ENCODE peak calls at places on chromosomes 16 and 17, in eight cellular contexts. K is A549, U is lung, X is MM.1S, D is ovary, T is stomach, E is AG09309, I is fibroblast of pulmonary artery. W is an unnamed sample.
A peak's percentile ranks its signal among the peaks of the same experiment; 100 is the strongest.

GRCh38 chr17:46894024-46894423 is 28.9 kb upstream of the GOSR2 start:
- DNase-seq in K (no peak), U (no peak), X (no peak), D (no peak), T (no peak), E (no peak), I (no peak), W (no peak)

GRCh38 chr16:71883193-71883848 is 661 bp downstream of the ZNF821 start:
- DNase-seq in K (peak; percentile 31), U (peak; percentile 33), X (peak; percentile 47), D (peak; percentile 65), T (no peak), E (no peak), I (no peak), W (peak; percentile 13)

GRCh38 chr17:65035704-65036103 is 20.8 kb downstream of the GNA13 start:
- DNase-seq in K (no peak), U (no peak), X (no peak), D (no peak), T (no peak), E (no peak), I (no peak), W (no peak)

GRCh38 chr17:8572767-8573166 is 57.8 kb downstream of the MYH10 start:
- DNase-seq in K (no peak), U (no peak), X (no peak), D (no peak), T (no peak), E (no peak), I (peak; percentile 44), W (peak; percentile 35)

GRCh38 chr17:28574536-28574935 is 2.2 kb downstream of the ALDOC start:
- DNase-seq in K (peak; percentile 41), U (no peak), X (no peak), D (no peak), T (no peak), E (no peak), I (no peak), W (no peak)

GRCh38 chr17:38579934-38580333 is 25.8 kb downstream of the SRCIN1 start:
- DNase-seq in K (peak; percentile 68), U (no peak), X (peak; percentile 26), D (no peak), T (peak; percentile 34), E (no peak), I (peak; percentile 42), W (peak; percentile 9)

GRCh38 chr16:3348547-3349167 is 7.0 kb upstream of the OR2C1 start:
- DNase-seq in K (no peak), U (no peak), X (peak; percentile 96), D (no peak), T (no peak), E (no peak), I (no peak), W (no peak)

GRCh38 chr17:41624208-41625101 is at the start of gene KRT17:
- DNase-seq in K (no peak), U (no peak), X (no peak), D (no peak), T (no peak), E (no peak), I (no peak), W (no peak)

GRCh38 chr16:47732806-47733150 is 271.6 kb downstream of the PHKB start:
- DNase-seq in K (peak; percentile 19), U (no peak), X (no peak), D (no peak), T (no peak), E (peak; percentile 54), I (peak; percentile 83), W (peak; percentile 91)

GRCh38 chr17:58006924-58007780 is at the start of gene SRSF1:
- DNase-seq in K (peak; percentile 99), U (peak; percentile 96), X (peak; percentile 99), D (peak; percentile 97), T (peak; percentile 97), E (peak; percentile 88), I (peak; percentile 99), W (peak; percentile 98)

GRCh38 chr17:65495255-65496060 is 66.0 kb downstream of the AXIN2 start:
- DNase-seq in K (no peak), U (peak; percentile 47), X (peak; percentile 81), D (no peak), T (no peak), E (no peak), I (no peak), W (no peak)

GRCh38 chr17:73058022-73058421 is 34.5 kb downstream of the SLC39A11 start:
- DNase-seq in K (no peak), U (no peak), X (no peak), D (no peak), T (no peak), E (no peak), I (peak; percentile 17), W (peak; percentile 58)

GRCh38 chr16:59688006-59688405 is 953.9 kb upstream of the GOT2 start:
- DNase-seq in K (no peak), U (no peak), X (no peak), D (no peak), T (no peak), E (no peak), I (no peak), W (no peak)

GRCh38 chr17:63154586-63155244 is 188.7 kb downstream of the TANC2 start:
- DNase-seq in K (no peak), U (no peak), X (no peak), D (no peak), T (no peak), E (no peak), I (no peak), W (peak; percentile 50)

GRCh38 chr17:63153488-63153887 is 187.5 kb downstream of the TANC2 start:
- DNase-seq in K (no peak), U (no peak), X (no peak), D (no peak), T (no peak), E (no peak), I (no peak), W (no peak)

GRCh38 chr17:63151981-63152523 is 186.0 kb downstream of the TANC2 start:
- DNase-seq in K (no peak), U (no peak), X (no peak), D (no peak), T (no peak), E (no peak), I (peak; percentile 38), W (peak; percentile 34)

GRCh38 chr17:63150466-63150865 is 184.4 kb downstream of the TANC2 start:
- DNase-seq in K (no peak), U (no peak), X (no peak), D (no peak), T (no peak), E (no peak), I (no peak), W (peak; percentile 7)

DNA sequence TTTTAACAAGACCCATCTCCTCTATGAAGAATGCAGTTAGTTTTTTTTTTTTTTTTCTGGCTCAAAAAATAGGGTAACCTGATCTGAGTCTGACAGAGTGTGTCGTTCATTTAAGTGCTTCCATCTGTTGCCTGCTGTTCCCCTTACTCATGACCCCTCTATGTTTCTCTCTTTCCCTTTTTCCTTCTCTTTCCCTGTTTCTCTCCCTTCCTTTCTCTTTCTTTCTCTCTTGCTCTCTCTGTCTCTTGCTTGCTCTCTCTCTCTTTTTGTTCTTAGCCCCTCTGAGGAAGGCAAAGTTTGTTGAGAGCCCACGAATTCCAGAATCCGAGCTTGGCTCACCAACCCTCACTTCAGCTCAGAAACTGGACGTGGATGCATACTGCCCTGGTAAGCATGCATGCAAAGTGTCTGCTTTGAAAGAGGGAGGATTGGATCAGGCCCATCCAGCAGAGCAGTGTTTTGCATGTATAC is 185.0 kb downstream of the TANC2 start:
- DNase-seq in K (no peak), U (no peak), X (no peak), D (no peak), T (no peak), E (no peak), I (peak; percentile 23), W (peak; percentile 56)
- H3K4me3 ChIP-seq in K (no peak overlapping the region), U (no peak overlapping the region), X (no peak overlapping the region), D (no peak overlapping the region), T (no peak overlapping the region), E (no peak overlapping the region), I (no peak overlapping the region), W (no peak overlapping the region)

DNA sequence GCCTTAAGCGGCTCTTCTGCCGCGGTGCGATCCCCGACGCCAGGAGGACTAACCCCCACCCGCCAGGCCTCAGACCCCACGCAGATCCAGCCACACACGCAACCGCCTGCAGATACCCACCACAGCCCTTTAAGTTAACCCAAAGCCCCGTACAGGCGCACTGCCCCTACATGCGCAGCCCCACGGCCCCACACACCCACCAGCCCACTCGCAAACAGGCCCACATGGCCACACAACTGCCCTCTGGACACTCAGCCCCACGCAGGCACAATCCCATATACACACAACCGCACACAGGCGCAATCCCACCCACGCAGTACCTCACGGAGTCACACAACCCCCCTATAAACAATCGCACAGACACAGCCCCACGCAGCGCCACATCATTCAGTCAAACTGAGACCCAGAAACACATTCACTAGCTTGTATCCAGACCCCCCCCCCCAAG is 41.7 kb downstream of the RAI1 start:
- DNase-seq in K (no peak), U (no peak), X (no peak), D (no peak), T (no peak), E (no peak), I (no peak), W (no peak)
- H3K4me3 ChIP-seq in K (no peak overlapping the region), U (no peak overlapping the region), X (no peak overlapping the region), D (peak overlapping the region; percentile 41), T (peak overlapping the region; percentile 58), E (peak overlapping the region; percentile 51), I (peak overlapping the region; percentile 53), W (peak overlapping the region; percentile 60)

DNA sequence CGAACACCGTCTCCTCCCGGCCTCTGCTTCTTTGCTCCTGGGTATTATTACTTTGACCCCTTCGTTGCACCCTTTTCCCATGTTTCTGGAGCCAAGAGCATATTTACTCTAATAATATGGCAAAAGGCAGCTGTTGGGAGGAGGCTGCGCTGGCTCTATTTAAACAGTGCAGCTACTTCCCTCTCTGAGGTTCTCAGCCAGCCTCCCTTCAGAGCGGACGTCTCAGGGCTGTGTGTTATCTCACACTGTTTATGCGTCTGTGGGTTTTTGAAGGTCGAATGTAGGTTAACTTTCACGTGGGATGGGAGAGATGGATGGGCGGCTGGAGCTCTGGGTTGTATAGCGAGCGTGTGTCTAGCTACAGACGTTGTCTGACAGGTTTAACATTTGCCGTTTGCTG is 45.3 kb downstream of the COX4I1 start:
- DNase-seq in K (no peak), U (no peak), X (no peak), D (no peak), T (peak; percentile 40), E (no peak), I (peak; percentile 9), W (peak; percentile 23)
- H3K4me3 ChIP-seq in K (no peak overlapping the region), U (no peak overlapping the region), X (no peak overlapping the region), D (no peak overlapping the region), T (no peak overlapping the region), E (no peak overlapping the region), I (no peak overlapping the region), W (no peak overlapping the region)

GRCh38 chr17:36640836-36641235 is 39.5 kb downstream of the MRM1 start:
- DNase-seq in K (no peak), U (no peak), X (no peak), D (no peak), T (no peak), E (no peak), I (no peak), W (no peak)

GRCh38 chr17:36643086-36643685 is 41.8 kb downstream of the MRM1 start:
- DNase-seq in K (no peak), U (no peak), X (no peak), D (no peak), T (no peak), E (no peak), I (no peak), W (no peak)

GRCh38 chr17:36641331-36641876 is 40.0 kb downstream of the MRM1 start:
- DNase-seq in K (no peak), U (no peak), X (no peak), D (no peak), T (no peak), E (no peak), I (no peak), W (no peak)

GRCh38 chr17:36640346-36640745 is 39.0 kb downstream of the MRM1 start:
- DNase-seq in K (no peak), U (no peak), X (no peak), D (no peak), T (no peak), E (no peak), I (no peak), W (no peak)

GRCh38 chr17:36641877-36642845 is 40.8 kb downstream of the MRM1 start:
- DNase-seq in K (no peak), U (no peak), X (no peak), D (no peak), T (no peak), E (no peak), I (no peak), W (no peak)
- H3K4me3 ChIP-seq in K (peak overlapping the region; percentile 44), U (no peak overlapping the region), X (no peak overlapping the region), D (no peak overlapping the region), T (peak overlapping the region; percentile 36), E (peak overlapping the region; percentile 29), I (peak overlapping the region; percentile 14), W (peak overlapping the region; percentile 35)

W was measured in fibroblast of the aortic adventitia.